ENCODE peak calls at places on chromosomes 13 and 19, in six cellular contexts. R is GM13976, K is MCF 10A, T is epithelial cell of esophagus, L is BE2C, N is cardiac muscle cell. Z is an unnamed sample.

GRCh38 chr13:108812165-108812564 is 182.8 kb downstream of the MYO16 start:
- DNase-seq in K (no peak), L (no peak), T (no peak), R (no peak), N (no peak), Z (no peak)

GRCh38 chr13:21212138-21212775 is 35.8 kb downstream of the MRPL57 start:
- DNase-seq in T (no peak), R (no peak), L (no peak), K (no peak), N (no peak), Z (no peak)

GRCh38 chr13:73364706-73365105 is 305.9 kb downstream of the KLF5 start:
- DNase-seq in N (no peak), L (no peak), R (no peak), T (no peak), K (no peak), Z (no peak)

GRCh38 chr13:113518080-113518803 is 27.7 kb upstream of the DCUN1D2 start:
- DNase-seq in T (no peak), R (no peak), L (no peak), N (no peak), K (no peak), Z (no peak)

GRCh38 chr19:45091031-45091918 is 1.7 kb upstream of the PPP1R37 start:
- DNase-seq in N (peak), L (peak), R (peak), T (peak), K (peak), Z (peak)

GRCh38 chr19:53389591-53390377 is 5.2 kb upstream of the ZNF765 start:
- DNase-seq in R (no peak), K (no peak), N (no peak), T (no peak), L (no peak), Z (no peak)

GRCh38 chr13:25372275-25373081 is 704 bp downstream of the ATP8A2 start:
- DNase-seq in R (no peak), N (no peak), T (no peak), K (no peak), L (peak), Z (no peak)

GRCh38 chr13:91185294-91185863 is 162.1 kb upstream of the MIR17HG start:
- DNase-seq in N (peak), K (peak), T (peak), R (no peak), L (no peak), Z (peak)

DNA sequence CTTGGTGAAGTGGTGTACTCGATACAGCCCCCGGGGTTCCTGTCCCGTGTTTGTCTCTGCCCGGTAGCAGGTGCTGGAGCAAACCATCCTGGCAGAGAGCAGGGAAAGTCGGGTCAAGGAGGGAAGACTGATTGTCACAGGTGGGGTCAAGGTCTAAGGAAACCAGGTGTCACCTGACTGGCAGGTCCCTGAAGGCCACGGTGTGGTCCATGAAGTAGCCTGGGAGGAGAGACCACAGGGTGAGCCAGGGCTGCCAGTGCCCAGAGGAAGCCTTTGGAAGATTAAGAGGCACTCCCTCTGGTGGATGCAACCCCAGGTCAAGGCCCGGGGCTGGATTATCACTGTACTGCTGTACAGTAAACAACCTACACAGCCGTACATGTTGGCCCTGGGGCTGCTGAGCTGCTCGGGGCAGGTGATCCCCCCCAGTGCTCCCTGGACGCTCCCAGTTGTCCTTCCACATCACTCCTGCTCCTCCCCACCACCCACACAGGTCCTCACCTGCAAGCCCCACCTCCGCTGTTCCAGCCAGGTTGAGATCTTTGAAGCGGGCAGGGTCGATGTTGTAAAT is 6.0 kb upstream of the CCER2 start:
- DNase-seq in K (peak), N (peak), L (peak), T (peak), R (no peak), Z (no peak)
- TF ChIP-seq CTCF in K (peak), N (peak), L (peak), T (peak), R (no peak), Z (peak)

GRCh38 chr13:48749699-48750473 is 96.2 kb downstream of the CYSLTR2 start:
- DNase-seq in L (peak), R (peak), T (peak), K (peak), N (peak), Z (peak)
- TF ChIP-seq CTCF in L (peak), R (peak), T (peak), K (peak), N (peak), Z (peak)

GRCh38 chr13:97242755-97243497 is 20.8 kb downstream of the MBNL2 start:
- DNase-seq in L (no peak), R (no peak), N (no peak), K (no peak), T (no peak), Z (no peak)
- TF ChIP-seq CTCF in L (no peak), R (no peak), N (no peak), K (no peak), T (no peak), Z (no peak)

GRCh38 chr13:23876265-23876664 is 12.9 kb downstream of the MIPEP start:
- DNase-seq in L (no peak), N (peak), T (peak), K (peak), R (no peak), Z (no peak)
- TF ChIP-seq CTCF in L (peak), N (peak), T (peak), K (peak), R (peak), Z (peak)

DNA sequence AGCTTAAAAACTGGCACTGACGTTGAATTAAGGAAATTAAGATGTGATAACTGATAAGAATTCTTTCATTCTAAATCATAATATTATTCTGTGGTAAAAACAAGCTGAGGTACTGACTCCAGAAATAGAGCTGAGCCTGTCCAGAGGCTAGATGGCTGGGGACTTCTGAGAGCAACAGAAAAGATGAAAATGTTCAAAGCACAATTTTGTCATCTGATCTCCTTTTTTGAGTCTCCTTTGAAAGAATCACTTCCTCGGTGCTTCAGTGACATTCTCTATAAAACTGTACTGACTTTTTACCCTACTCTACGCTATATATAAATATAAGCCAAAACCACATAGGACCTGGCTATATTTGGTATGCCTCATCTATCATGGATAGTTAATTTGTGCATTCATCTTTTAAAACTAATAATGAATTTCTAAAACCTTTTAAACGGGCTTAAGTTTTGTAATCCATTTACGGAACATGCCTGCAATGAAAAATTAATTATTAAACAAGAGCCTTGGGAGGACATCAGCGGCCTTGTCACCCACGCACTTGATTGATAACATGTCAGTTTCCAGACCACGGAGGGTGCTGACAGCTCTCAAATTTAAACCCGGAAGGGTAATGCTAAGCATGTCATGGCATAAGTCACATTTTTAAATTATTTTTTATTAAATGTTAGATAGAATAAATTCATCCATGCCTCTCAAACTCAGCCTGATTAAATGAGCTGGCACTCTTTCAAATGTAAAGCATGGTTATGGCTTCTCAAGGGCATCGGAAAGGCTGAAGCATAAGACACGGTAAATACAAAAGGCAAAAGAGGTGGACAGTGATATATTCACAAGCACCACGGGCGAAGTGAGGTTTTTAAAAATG is 235.4 kb downstream of the PCDH9 start:
- DNase-seq in T (no peak), K (no peak), N (no peak), R (no peak), L (peak), Z (no peak)
- TF ChIP-seq CTCF in T (no peak), K (no peak), N (no peak), R (no peak), L (no peak), Z (no peak)

GRCh38 chr19:57351867-57352266 is 796 bp downstream of the ZNF304 start:
- DNase-seq in N (peak), L (no peak), R (peak), T (peak), K (no peak), Z (peak)
- TF ChIP-seq CTCF in N (no peak), L (no peak), R (no peak), T (peak), K (no peak), Z (peak)

Z was measured in bronchial epithelial cell.